ENCODE peak calls at places on chromosomes 3 and 15, in four cellular contexts. F is mesendoderm; B is NCI-H1105 treated with DMSO at 0.1 percent for 48 hours; N is stimulated activated CD4-positive, alpha-beta T cell treated with anti-CD3 and anti-CD28 coated beads, Interleukin-12 subunit alpha, Interleukin-12 subunit beta, amount 100 ng/mL, for 4 hours. J is an unnamed sample.

GRCh38 chr3:76436895-76437294 is 603.0 kb upstream of the ROBO2 start:
- DNase-seq in F (no peak), N (no peak), B (no peak), J (no peak)

GRCh38 chr3:37741644-37742043 is 120.0 kb upstream of the CTDSPL start:
- DNase-seq in N (no peak), F (no peak), B (no peak), J (peak)

GRCh38 chr15:49720221-49720620 is 99.4 kb downstream of the DTWD1 start:
- DNase-seq in B (no peak), N (no peak), F (no peak), J (no peak)

GRCh38 chr3:53286727-53287412 is 31.0 kb upstream of the TKT start:
- DNase-seq in B (no peak), F (peak), N (no peak), J (no peak)

GRCh38 chr3:177887475-177887874 is 648.8 kb upstream of the KCNMB2 start:
- DNase-seq in F (no peak), N (no peak), B (no peak), J (no peak)

GRCh38 chr3:9135930-9136525 is 113.4 kb downstream of the SRGAP3 start:
- DNase-seq in F (peak), N (peak), B (no peak), J (no peak)

GRCh38 chr3:64634461-64634860 is 53.3 kb downstream of the ADAMTS9 start:
- DNase-seq in F (no peak), B (no peak), N (no peak), J (no peak)

GRCh38 chr3:127959041-127959440 is 44.0 kb downstream of the KBTBD12 start:
- DNase-seq in N (no peak), F (no peak), B (no peak), J (no peak)

GRCh38 chr3:21447471-21448205 is 303.4 kb downstream of the ZNF385D start:
- DNase-seq in F (no peak), B (no peak), N (no peak), J (no peak)

GRCh38 chr3:171240504-171240835 is 213.9 kb upstream of the SLC2A2 start:
- DNase-seq in N (no peak), F (no peak), B (no peak), J (no peak)

GRCh38 chr3:127450331-127450730 is 140.2 kb downstream of the TPRA1 start:
- DNase-seq in F (no peak), N (no peak), B (no peak), J (no peak)

J was measured in NB4.